ENCODE peak calls at places on chromosomes 6 and 20, in four cellular contexts. One of them, this sample, is unnamed.

GRCh38 chr6:140774080-140774505 is 1358.6 kb upstream of the GJE1 start:
- DNase-seq in Panc1: peak; percentile 2
- DNase-seq in cardiac muscle cell: peak; percentile 81
- DNase-seq in lung: no peak
- DNase-seq in this sample: no peak

GRCh38 chr20:36833275-36834020 is 42.5 kb upstream of the TLDC2 start:
- DNase-seq in Panc1: no peak
- DNase-seq in lung: no peak
- DNase-seq in cardiac muscle cell: no peak
- DNase-seq in this sample: no peak

GRCh38 chr6:132687306-132687705 is 26.5 kb downstream of the VNN1 start:
- DNase-seq in lung: no peak
- DNase-seq in cardiac muscle cell: peak; percentile 85
- DNase-seq in Panc1: no peak
- DNase-seq in this sample: no peak

GRCh38 chr6:96931198-96931597 is 6.7 kb downstream of the KLHL32 start:
- DNase-seq in Panc1: no peak
- DNase-seq in lung: no peak
- DNase-seq in cardiac muscle cell: no peak
- DNase-seq in this sample: peak; percentile 10

GRCh38 chr6:72787521-72788031 is 165.7 kb downstream of the KCNQ5 start:
- DNase-seq in lung: peak; percentile 29
- DNase-seq in cardiac muscle cell: peak; percentile 87
- DNase-seq in Panc1: peak; percentile 71
- DNase-seq in this sample: peak; percentile 17

GRCh38 chr20:12355185-12355584 is 437.5 kb downstream of the BTBD3 start:
- DNase-seq in cardiac muscle cell: no peak
- DNase-seq in lung: no peak
- DNase-seq in Panc1: no peak
- DNase-seq in this sample: no peak

GRCh38 chr6:158654498-158654897 is 4.6 kb downstream of the SYTL3 start:
- DNase-seq in Panc1: no peak
- DNase-seq in cardiac muscle cell: peak; percentile 88
- DNase-seq in lung: peak; percentile 62
- DNase-seq in this sample: no peak

GRCh38 chr20:50041238-50041915 is 58.6 kb downstream of the SNAI1 start:
- DNase-seq in cardiac muscle cell: no peak
- DNase-seq in lung: no peak
- DNase-seq in Panc1: no peak
- DNase-seq in this sample: no peak

GRCh38 chr6:26026833-26027490 is 60.3 kb upstream of the HFE start:
- DNase-seq in Panc1: peak; percentile 99
- DNase-seq in lung: peak; percentile 94
- DNase-seq in cardiac muscle cell: peak; percentile 94
- DNase-seq in this sample: peak; percentile 50

GRCh38 chr6:138428943-138429616 is 25.1 kb downstream of the HEBP2 start:
- DNase-seq in cardiac muscle cell: peak; percentile 78
- DNase-seq in Panc1: no peak
- DNase-seq in lung: no peak
- DNase-seq in this sample: peak; percentile 64

GRCh38 chr6:112833546-112834215 is 486.6 kb downstream of the RFPL4B start:
- DNase-seq in cardiac muscle cell: peak; percentile 20
- DNase-seq in lung: no peak
- DNase-seq in Panc1: no peak
- DNase-seq in this sample: no peak

GRCh38 chr6:22153384-22154158 is 143.3 kb downstream of the PRL start:
- DNase-seq in cardiac muscle cell: no peak
- DNase-seq in lung: no peak
- DNase-seq in Panc1: no peak
- DNase-seq in this sample: no peak

GRCh38 chr6:156449569-156449968 is 327.6 kb upstream of the ARID1B start:
- DNase-seq in cardiac muscle cell: no peak
- DNase-seq in Panc1: no peak
- DNase-seq in lung: no peak
- DNase-seq in this sample: no peak

GRCh38 chr20:34621383-34622367 is 55.2 kb downstream of the PIGU start:
- DNase-seq in lung: no peak
- DNase-seq in cardiac muscle cell: peak; percentile 47
- DNase-seq in Panc1: no peak
- DNase-seq in this sample: no peak

GRCh38 chr6:30044630-30045029 is 16.4 kb upstream of the POLR1H start:
- DNase-seq in lung: no peak
- DNase-seq in cardiac muscle cell: peak; percentile 59
- DNase-seq in Panc1: no peak
- DNase-seq in this sample: no peak

GRCh38 chr6:42140051-42140450 is 2.4 kb downstream of the C6orf132 start:
- DNase-seq in cardiac muscle cell: peak; percentile 13
- DNase-seq in Panc1: no peak
- DNase-seq in lung: no peak
- DNase-seq in this sample: no peak

GRCh38 chr6:42137192-42137753 is 5.1 kb downstream of the C6orf132 start:
- DNase-seq in cardiac muscle cell: peak; percentile 15
- DNase-seq in Panc1: no peak
- DNase-seq in lung: no peak
- DNase-seq in this sample: peak; percentile 77

GRCh38 chr6:42140756-42141602 is 1.4 kb downstream of the C6orf132 start:
- DNase-seq in cardiac muscle cell: peak; percentile 40
- DNase-seq in lung: no peak
- DNase-seq in Panc1: no peak
- DNase-seq in this sample: no peak

GRCh38 chr6:42138190-42138589 is 4.2 kb downstream of the C6orf132 start:
- DNase-seq in Panc1: no peak
- DNase-seq in lung: no peak
- DNase-seq in cardiac muscle cell: no peak
- DNase-seq in this sample: no peak

DNA sequence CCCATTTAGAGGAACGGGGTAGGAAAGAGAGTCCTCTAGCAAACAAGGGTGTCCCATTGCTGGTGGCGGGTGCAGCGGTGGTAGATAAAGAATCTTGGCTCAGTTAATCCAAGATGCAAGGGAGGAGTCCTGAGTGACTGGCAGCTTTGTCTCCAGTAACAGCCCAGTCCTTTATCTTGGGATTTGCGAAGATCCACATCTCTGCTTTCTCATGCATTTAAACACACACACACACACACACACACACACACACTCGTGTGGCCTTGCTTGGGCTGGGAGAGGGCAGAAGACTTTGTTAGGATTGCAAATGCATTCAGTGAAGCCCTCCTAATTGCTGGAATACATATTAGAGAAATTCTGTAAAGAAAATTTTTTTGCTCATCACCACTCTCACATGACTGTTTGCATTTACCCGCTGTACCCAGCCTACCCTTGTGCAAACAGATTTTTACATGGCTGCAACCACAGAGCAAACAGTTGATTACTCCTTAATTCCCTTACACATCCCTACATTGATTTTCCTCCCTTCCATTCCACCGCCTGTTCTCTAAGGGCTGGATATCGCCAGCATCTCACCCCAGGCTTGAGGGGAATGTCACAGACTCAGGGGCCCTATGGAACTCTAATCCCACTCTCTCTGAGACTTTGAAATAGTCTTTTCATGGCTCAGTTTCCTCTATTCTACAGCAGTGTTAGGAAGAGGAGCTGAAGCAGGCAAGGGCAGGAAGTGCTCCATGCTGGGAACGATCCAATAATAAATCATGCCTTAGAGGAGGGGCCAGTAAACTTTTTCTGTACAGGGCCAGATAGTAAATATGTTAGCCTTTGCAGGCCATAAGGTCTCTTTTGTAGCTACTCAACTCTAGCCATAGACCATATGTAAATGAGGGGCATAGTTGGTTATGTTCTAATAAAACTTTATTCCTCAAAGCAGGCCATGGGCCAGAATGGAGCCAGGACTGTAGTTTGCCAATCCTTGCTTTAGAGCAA is 3.5 kb downstream of the C6orf132 start:
- DNase-seq in Panc1: no peak
- DNase-seq in lung: no peak
- DNase-seq in cardiac muscle cell: peak; percentile 42
- DNase-seq in this sample: peak; percentile 77
- H3K4me3 ChIP-seq in Panc1: peak overlapping the region; percentile 15
- H3K4me3 ChIP-seq in lung: no peak overlapping the region
- H3K4me3 ChIP-seq in cardiac muscle cell: no peak overlapping the region
- H3K4me3 ChIP-seq in this sample: no peak overlapping the region

GRCh38 chr6:122808121-122808885 is 19.2 kb downstream of the SMPDL3A start:
- DNase-seq in cardiac muscle cell: no peak
- DNase-seq in lung: no peak
- DNase-seq in Panc1: no peak
- DNase-seq in this sample: no peak

GRCh38 chr6:122801397-122801796 is 12.3 kb downstream of the SMPDL3A start:
- DNase-seq in Panc1: no peak
- DNase-seq in lung: no peak
- DNase-seq in cardiac muscle cell: no peak
- DNase-seq in this sample: no peak

GRCh38 chr6:122803056-122803695 is 14.1 kb downstream of the SMPDL3A start:
- DNase-seq in lung: no peak
- DNase-seq in cardiac muscle cell: peak; percentile 69
- DNase-seq in Panc1: no peak
- DNase-seq in this sample: no peak

GRCh38 chr6:122806290-122806689 is 17.2 kb downstream of the SMPDL3A start:
- DNase-seq in lung: no peak
- DNase-seq in cardiac muscle cell: peak; percentile 55
- DNase-seq in Panc1: no peak
- DNase-seq in this sample: no peak

GRCh38 chr6:122804962-122805499 is 16.0 kb downstream of the SMPDL3A start:
- DNase-seq in lung: no peak
- DNase-seq in Panc1: no peak
- DNase-seq in cardiac muscle cell: no peak
- DNase-seq in this sample: no peak
- H3K36me3 ChIP-seq in lung: peaks cover 5% of the 10 kb centered on the region
- H3K36me3 ChIP-seq in Panc1: no peaks in the 10 kb centered on the region
- H3K36me3 ChIP-seq in cardiac muscle cell: peaks cover 3% of the 10 kb centered on the region
- H3K36me3 ChIP-seq in this sample: no peaks in the 10 kb centered on the region

GRCh38 chr20:33328157-33328556 is 45.1 kb downstream of the BPIFB1 start:
- DNase-seq in lung: no peak
- DNase-seq in cardiac muscle cell: no peak
- DNase-seq in Panc1: no peak
- DNase-seq in this sample: no peak

GRCh38 chr20:33325350-33325749 is 42.3 kb downstream of the BPIFB1 start:
- DNase-seq in Panc1: no peak
- DNase-seq in lung: no peak
- DNase-seq in cardiac muscle cell: no peak
- DNase-seq in this sample: no peak

GRCh38 chr20:33319986-33320385 is 37.0 kb downstream of the BPIFB1 start:
- DNase-seq in cardiac muscle cell: no peak
- DNase-seq in Panc1: no peak
- DNase-seq in lung: no peak
- DNase-seq in this sample: no peak

GRCh38 chr20:33322456-33322855 is 39.4 kb downstream of the BPIFB1 start:
- DNase-seq in cardiac muscle cell: no peak
- DNase-seq in Panc1: no peak
- DNase-seq in lung: no peak
- DNase-seq in this sample: no peak

DNA sequence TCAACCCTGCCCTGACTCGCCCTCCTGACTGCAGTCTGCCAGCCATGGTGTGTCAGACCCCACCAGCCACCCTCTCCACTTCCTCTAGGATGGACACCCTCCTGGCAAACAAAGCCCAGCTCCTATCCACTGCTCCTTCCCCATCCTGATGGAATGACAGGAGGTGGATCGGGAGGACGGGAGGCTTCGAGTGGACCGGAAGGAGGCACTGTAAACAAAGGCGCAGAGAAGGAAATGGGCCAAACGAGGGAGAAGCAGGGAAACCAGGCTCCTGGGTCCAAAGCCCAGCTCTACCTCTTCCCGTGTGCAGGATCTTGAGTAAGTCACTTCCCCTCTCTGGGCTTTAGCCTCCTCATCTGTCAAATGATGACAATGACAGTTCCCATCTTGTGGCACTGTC is 40.2 kb downstream of the BPIFB1 start:
- DNase-seq in cardiac muscle cell: no peak
- DNase-seq in lung: no peak
- DNase-seq in Panc1: no peak
- DNase-seq in this sample: no peak
- H3K27me3 ChIP-seq in cardiac muscle cell: no peaks in the 10 kb centered on the region
- H3K27me3 ChIP-seq in lung: no peaks in the 10 kb centered on the region
- H3K27me3 ChIP-seq in Panc1: no peaks in the 10 kb centered on the region
- H3K27me3 ChIP-seq in this sample: no peaks in the 10 kb centered on the region

DNA sequence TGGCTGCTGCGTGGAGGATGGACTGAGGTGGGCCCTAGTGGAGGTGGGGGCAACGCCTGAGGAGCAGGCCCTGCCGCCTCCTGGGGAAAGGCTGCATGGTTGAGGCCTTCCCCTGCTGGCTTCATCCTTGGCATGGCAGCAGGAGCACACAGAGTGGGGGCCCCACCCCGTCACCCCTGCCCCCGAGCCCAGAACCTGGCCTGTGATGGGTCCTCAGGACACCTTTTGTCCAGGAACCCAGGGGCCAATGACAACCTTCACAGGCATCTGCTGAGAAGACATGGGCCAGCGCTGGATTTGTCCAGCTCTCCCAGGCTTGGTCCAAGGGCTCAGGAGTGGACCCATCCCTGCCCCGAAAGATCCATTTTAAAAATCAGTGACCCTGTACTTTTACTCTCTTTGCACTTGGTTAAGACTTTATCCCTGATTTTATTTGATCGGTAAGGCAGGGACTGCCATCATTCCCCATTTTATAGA is 575 bp upstream of the SLC17A9 start:
- DNase-seq in lung: no peak
- DNase-seq in Panc1: no peak
- DNase-seq in cardiac muscle cell: no peak
- DNase-seq in this sample: peak; percentile 63
- H3K4me3 ChIP-seq in lung: no peak overlapping the region
- H3K4me3 ChIP-seq in Panc1: no peak overlapping the region
- H3K4me3 ChIP-seq in cardiac muscle cell: no peak overlapping the region
- H3K4me3 ChIP-seq in this sample: peak overlapping the region; percentile 54

GRCh38 chr6:27065183-27065582 is 182.3 kb upstream of the PRSS16 start:
- DNase-seq in Panc1: no peak
- DNase-seq in cardiac muscle cell: no peak
- DNase-seq in lung: no peak
- DNase-seq in this sample: no peak

GRCh38 chr6:27066802-27067201 is 180.7 kb upstream of the PRSS16 start:
- DNase-seq in cardiac muscle cell: no peak
- DNase-seq in Panc1: no peak
- DNase-seq in lung: no peak
- DNase-seq in this sample: no peak

GRCh38 chr6:27061235-27061993 is 186.1 kb upstream of the PRSS16 start:
- DNase-seq in Panc1: no peak
- DNase-seq in lung: no peak
- DNase-seq in cardiac muscle cell: no peak
- DNase-seq in this sample: no peak

GRCh38 chr6:27062755-27063154 is 184.7 kb upstream of the PRSS16 start:
- DNase-seq in Panc1: no peak
- DNase-seq in lung: no peak
- DNase-seq in cardiac muscle cell: no peak
- DNase-seq in this sample: no peak

GRCh38 chr6:27066381-27066780 is 181.1 kb upstream of the PRSS16 start:
- DNase-seq in Panc1: no peak
- DNase-seq in lung: no peak
- DNase-seq in cardiac muscle cell: no peak
- DNase-seq in this sample: peak; percentile 15
- H3K36me3 ChIP-seq in Panc1: no peaks in the 10 kb centered on the region
- H3K36me3 ChIP-seq in lung: no peaks in the 10 kb centered on the region
- H3K36me3 ChIP-seq in cardiac muscle cell: no peaks in the 10 kb centered on the region
- H3K36me3 ChIP-seq in this sample: no peaks in the 10 kb centered on the region

DNA sequence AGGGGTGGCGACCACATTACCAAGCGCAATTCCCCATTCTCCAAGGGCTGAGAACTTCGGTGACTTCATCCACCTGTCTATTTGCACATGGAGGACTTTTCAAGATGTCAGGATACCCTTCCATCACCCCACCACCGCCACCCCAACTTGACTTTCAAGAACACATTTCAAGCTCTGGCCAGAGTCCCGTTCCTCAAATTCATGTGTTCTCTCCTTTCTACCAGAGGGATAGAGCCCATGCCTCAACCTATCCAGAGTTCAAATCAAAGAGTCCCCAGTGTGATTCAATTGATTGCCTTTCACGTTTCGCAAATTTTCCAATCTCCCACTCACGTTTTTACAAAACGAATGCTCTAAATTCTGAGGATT is 4.4 kb downstream of the TCF21 start:
- DNase-seq in Panc1: no peak
- DNase-seq in lung: no peak
- DNase-seq in cardiac muscle cell: no peak
- DNase-seq in this sample: no peak
- H3K27me3 ChIP-seq in Panc1: peaks cover 55% of the 10 kb centered on the region
- H3K27me3 ChIP-seq in lung: peaks cover 2% of the 10 kb centered on the region
- H3K27me3 ChIP-seq in cardiac muscle cell: peaks cover 100% of the 10 kb centered on the region
- H3K27me3 ChIP-seq in this sample: peaks cover 96% of the 10 kb centered on the region

This sample was measured in H7.